ENCODE peak calls at places on chromosomes 3 and 15, in eight cellular contexts. H is cardiac muscle cell, M is right lobe of liver, U is OCI-LY7, X is psoas muscle, F is dorsolateral prefrontal cortex, Z is esophagus squamous epithelium, R is heart left ventricle. K is an unnamed sample.

GRCh38 chr3:119240101-119240581 is 537 bp downstream of the B4GALT4 start:
- DNase-seq in H (peak; percentile 18), M (peak; percentile 69), U (no peak), X (peak; percentile 21), F (no peak), Z (no peak), R (peak; percentile 45), K (peak; percentile 59)

GRCh38 chr3:17632401-17633100 is 109.9 kb downstream of the TBC1D5 start:
- DNase-seq in H (peak; percentile 71), M (no peak), U (no peak), X (peak; percentile 20), F (no peak), Z (no peak), R (no peak), K (peak; percentile 36)

GRCh38 chr3:79543618-79544017 is 224.2 kb downstream of the ROBO1 start:
- DNase-seq in H (no peak), M (no peak), U (no peak), X (no peak), F (no peak), Z (no peak), R (no peak), K (no peak)

GRCh38 chr3:160126046-160126445 is 99.2 kb upstream of the C3orf80 start:
- DNase-seq in H (no peak), M (no peak), U (no peak), X (no peak), F (no peak), Z (no peak), R (no peak), K (no peak)

GRCh38 chr3:53724566-53724965 is 121.7 kb downstream of the CHDH start:
- DNase-seq in H (no peak), M (no peak), U (no peak), X (no peak), F (no peak), Z (no peak), R (no peak), K (no peak)

GRCh38 chr15:82110144-82110543 is 64.3 kb upstream of the MEX3B start:
- DNase-seq in H (no peak), M (no peak), U (no peak), X (no peak), F (no peak), Z (no peak), R (no peak), K (no peak)

GRCh38 chr15:36591534-36592411 is 12.3 kb downstream of the CDIN1 start:
- DNase-seq in H (peak; percentile 29), M (no peak), U (no peak), X (no peak), F (peak; percentile 47), Z (no peak), R (peak; percentile 36), K (no peak)

GRCh38 chr15:51641490-51642135 is 19.0 kb upstream of the DMXL2 start:
- DNase-seq in H (no peak), M (no peak), U (no peak), X (no peak), F (no peak), Z (no peak), R (no peak), K (no peak)

GRCh38 chr15:97101572-97101971 is 771.1 kb downstream of the NR2F2 start:
- DNase-seq in H (no peak), M (no peak), U (no peak), X (no peak), F (no peak), Z (no peak), R (no peak), K (no peak)

GRCh38 chr3:184812845-184813157 is 835 bp downstream of the VPS8 start:
- DNase-seq in H (no peak), M (no peak), U (no peak), X (no peak), F (no peak), Z (no peak), R (no peak), K (no peak)

GRCh38 chr3:184811999-184812844 is at the start of gene VPS8:
- DNase-seq in H (peak; percentile 97), M (peak; percentile 98), U (peak; percentile 97), X (peak; percentile 97), F (peak; percentile 93), Z (peak; percentile 88), R (peak; percentile 96), K (peak; percentile 97)

GRCh38 chr3:184811034-184811433 is 932 bp upstream of the VPS8 start:
- DNase-seq in H (no peak), M (no peak), U (no peak), X (no peak), F (no peak), Z (no peak), R (no peak), K (no peak)

GRCh38 chr3:184813357-184813756 is 1.4 kb downstream of the VPS8 start:
- DNase-seq in H (no peak), M (no peak), U (no peak), X (no peak), F (no peak), Z (no peak), R (no peak), K (no peak)

GRCh38 chr3:184811663-184811998 is 335 bp upstream of the VPS8 start:
- DNase-seq in H (no peak), M (no peak), U (no peak), X (no peak), F (no peak), Z (no peak), R (no peak), K (no peak)
- H3K27ac ChIP-seq in H (no peak overlapping the region), M (no peak overlapping the region), U (no peak overlapping the region), X (peak overlapping the region; percentile 97), F (peak overlapping the region; percentile 73), Z (peak overlapping the region; percentile 87), R (peak overlapping the region; percentile 78), K (no peak overlapping the region)

DNA sequence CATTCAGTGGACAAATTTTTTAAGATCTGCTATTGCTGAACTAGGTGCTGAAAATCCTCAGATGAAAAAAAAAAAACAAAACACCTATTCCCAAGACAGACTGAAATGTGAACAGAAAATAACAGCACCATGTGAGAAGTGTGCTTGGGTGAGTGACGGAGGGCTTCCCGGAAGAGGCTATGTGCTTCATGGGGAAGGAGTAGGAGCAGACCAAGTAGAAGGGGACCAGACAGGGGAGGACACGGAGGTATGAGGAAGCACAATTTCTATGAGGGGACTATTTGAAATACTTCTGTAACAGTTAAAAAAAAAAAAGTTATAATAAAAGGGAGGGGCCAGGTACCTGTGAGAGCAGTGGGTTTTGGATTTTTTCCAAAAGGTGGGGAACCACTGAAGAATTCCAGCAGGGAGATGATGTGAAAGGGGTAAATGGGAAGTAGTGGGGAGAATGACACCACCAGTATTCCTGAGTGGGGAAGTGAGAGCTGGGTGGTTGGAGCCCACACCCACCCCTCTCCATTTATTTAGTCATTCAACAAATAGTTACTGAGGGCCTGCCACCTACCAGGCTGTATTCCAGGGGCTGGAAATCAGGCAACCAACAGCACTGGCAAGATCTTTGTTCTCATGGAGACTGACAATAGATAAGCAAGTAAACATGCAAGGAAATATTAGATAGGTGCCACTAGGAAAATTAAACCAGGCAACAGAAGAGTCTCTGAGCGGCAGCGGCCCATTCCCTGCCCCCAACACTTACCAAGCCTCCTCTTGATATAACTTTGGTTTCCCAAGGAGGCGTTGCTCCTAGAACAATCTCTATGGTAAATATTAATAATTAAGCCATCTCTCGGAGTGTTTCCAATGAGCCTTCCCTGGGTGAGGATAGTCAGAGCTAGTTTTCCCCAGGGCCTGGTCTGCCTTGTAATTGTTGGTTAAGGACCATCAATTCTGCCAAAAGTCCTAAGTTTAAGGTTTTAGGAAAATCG is 3.8 kb upstream of the USP3 start:
- DNase-seq in H (no peak), M (peak; percentile 65), U (peak; percentile 53), X (no peak), F (no peak), Z (no peak), R (no peak), K (no peak)
- H3K27ac ChIP-seq in H (no peak overlapping the region), M (peak overlapping the region; percentile 100), U (peak overlapping the region; percentile 77), X (peak overlapping the region; percentile 52), F (peak overlapping the region; percentile 12), Z (peak overlapping the region; percentile 98), R (peak overlapping the region; percentile 63), K (peak overlapping the region; percentile 96)

DNA sequence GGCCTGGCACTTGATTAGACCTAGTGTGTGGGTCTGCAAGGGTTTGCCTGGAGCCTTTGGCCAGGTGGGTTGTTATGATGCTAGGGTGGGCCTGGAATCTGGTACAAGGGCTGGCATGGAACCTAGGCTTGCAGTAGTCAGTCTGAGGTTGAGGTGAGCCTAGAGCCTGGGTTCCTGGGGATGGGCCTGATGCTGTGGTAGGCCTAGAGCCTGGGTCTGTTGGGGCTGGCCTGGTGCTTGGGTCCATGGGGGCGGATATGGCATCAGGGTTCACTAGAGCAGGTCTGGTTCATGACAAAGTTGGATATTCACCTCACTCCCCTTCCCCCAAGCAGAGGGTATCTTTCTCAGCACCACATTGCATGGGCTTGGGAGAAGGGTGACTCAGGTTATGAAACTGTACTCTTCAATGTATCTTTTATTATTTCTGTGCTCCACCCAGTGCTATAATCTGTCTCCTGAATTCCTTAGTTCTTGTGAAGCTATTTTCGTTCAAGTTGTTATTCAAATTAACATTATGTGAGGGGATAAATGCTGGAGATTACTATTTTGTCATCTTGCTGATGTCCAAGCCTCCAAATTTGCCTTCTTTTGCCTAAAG is 274.4 kb downstream of the NFKBIZ start:
- DNase-seq in H (no peak), M (no peak), U (no peak), X (no peak), F (no peak), Z (no peak), R (no peak), K (no peak)
- H3K27ac ChIP-seq in H (no peak overlapping the region), M (no peak overlapping the region), U (no peak overlapping the region), X (no peak overlapping the region), F (no peak overlapping the region), Z (peak overlapping the region; percentile 87), R (no peak overlapping the region), K (no peak overlapping the region)

GRCh38 chr3:190036631-190037030 is 84.1 kb downstream of the P3H2 start:
- DNase-seq in H (peak; percentile 72), M (no peak), U (no peak), X (no peak), F (no peak), Z (no peak), R (no peak), K (no peak)
- H3K27ac ChIP-seq in H (no peak overlapping the region), M (no peak overlapping the region), U (no peak overlapping the region), X (no peak overlapping the region), F (no peak overlapping the region), Z (peak overlapping the region; percentile 77), R (no peak overlapping the region), K (no peak overlapping the region)

GRCh38 chr3:108124337-108125150 is 33.7 kb upstream of the CD47 start:
- DNase-seq in H (no peak), M (no peak), U (peak; percentile 94), X (no peak), F (no peak), Z (no peak), R (no peak), K (no peak)

GRCh38 chr3:108126348-108126747 is 35.5 kb upstream of the CD47 start:
- DNase-seq in H (no peak), M (no peak), U (peak; percentile 16), X (no peak), F (no peak), Z (no peak), R (no peak), K (no peak)

GRCh38 chr3:108125550-108126071 is 34.8 kb upstream of the CD47 start:
- DNase-seq in H (no peak), M (no peak), U (peak; percentile 96), X (no peak), F (no peak), Z (peak; percentile 11), R (no peak), K (no peak)

GRCh38 chr3:108123326-108123725 is 32.5 kb upstream of the CD47 start:
- DNase-seq in H (no peak), M (no peak), U (no peak), X (no peak), F (no peak), Z (no peak), R (no peak), K (no peak)

GRCh38 chr3:108125151-108125540 is 34.3 kb upstream of the CD47 start:
- DNase-seq in H (no peak), M (no peak), U (no peak), X (no peak), F (no peak), Z (no peak), R (no peak), K (no peak)
- H3K27ac ChIP-seq in H (no peak overlapping the region), M (no peak overlapping the region), U (peak overlapping the region; percentile 95), X (no peak overlapping the region), F (no peak overlapping the region), Z (no peak overlapping the region), R (no peak overlapping the region), K (no peak overlapping the region)

K was measured in testis.